ENCODE peak calls at places on chromosomes 6 and 20, in seven cellular contexts. R, S, N, X, T, Z and Q are unnamed samples.

GRCh38 chr6:164097557-164098398 is 683.3 kb downstream of the QKI start:
- DNase-seq in X (no peak), T (peak), N (no peak), Z (no peak), R (no peak), S (no peak), Q (no peak)

GRCh38 chr6:42555477-42556457 is 8.1 kb upstream of the UBR2 start:
- DNase-seq in T (no peak), N (no peak), X (no peak), S (peak), R (no peak), Z (peak), Q (no peak)

GRCh38 chr6:101776919-101777350 is 383.4 kb downstream of the GRIK2 start:
- DNase-seq in N (no peak), R (no peak), Z (no peak), S (no peak), T (no peak), X (no peak), Q (no peak)

GRCh38 chr6:29826271-29826670 is 1.4 kb upstream of the HLA-G start:
- DNase-seq in S (no peak), N (no peak), R (no peak), T (no peak), X (no peak), Z (no peak), Q (no peak)

GRCh38 chr20:62039738-62040137 is 25.9 kb downstream of the TAF4 start:
- DNase-seq in S (no peak), N (no peak), R (peak), X (no peak), T (no peak), Z (no peak), Q (no peak)

GRCh38 chr20:2559641-2560040 is 23.3 kb downstream of the TMC2 start:
- DNase-seq in R (no peak), Z (no peak), S (no peak), X (no peak), N (no peak), T (no peak), Q (no peak)

GRCh38 chr20:602357-602970 is 7.6 kb downstream of the TCF15 start:
- DNase-seq in S (no peak), X (no peak), Z (no peak), N (no peak), R (no peak), T (no peak), Q (no peak)

GRCh38 chr20:25540273-25540672 is 45.1 kb downstream of the NINL start:
- DNase-seq in Z (no peak), R (no peak), T (no peak), N (no peak), X (no peak), S (no peak), Q (no peak)

GRCh38 chr6:84804720-84805119 is 40.3 kb upstream of the TBX18 start:
- DNase-seq in Z (no peak), X (no peak), N (no peak), R (no peak), S (no peak), T (no peak), Q (no peak)

GRCh38 chr6:53898026-53898795 is 103.4 kb downstream of the LRRC1 start:
- DNase-seq in T (no peak), S (no peak), R (no peak), Z (no peak), N (no peak), X (no peak), Q (no peak)
- H3K27ac ChIP-seq in T (no peak), S (no peak), R (no peak), Z (no peak), N (peak), X (peak), Q (no peak)

GRCh38 chr20:11810316-11811130 is 107.2 kb upstream of the BTBD3 start:
- DNase-seq in R (no peak), Z (no peak), S (no peak), N (no peak), X (no peak), T (no peak), Q (no peak)

GRCh38 chr20:11814276-11814675 is 103.4 kb upstream of the BTBD3 start:
- DNase-seq in X (no peak), Z (no peak), N (no peak), T (no peak), R (no peak), S (no peak), Q (no peak)

GRCh38 chr20:11813106-11813890 is 104.4 kb upstream of the BTBD3 start:
- DNase-seq in Z (no peak), S (no peak), X (no peak), N (no peak), R (no peak), T (no peak), Q (no peak)
- H3K4me3 ChIP-seq in Z (no peak), S (no peak), X (no peak), N (no peak), R (no peak), T (no peak), Q (no peak)

GRCh38 chr6:157614026-157614484 is 209.0 kb upstream of the SNX9 start:
- DNase-seq in Z (no peak), X (no peak), R (no peak), N (no peak), T (no peak), S (no peak), Q (no peak)
- TF ChIP-seq CTCF in Z (no peak), X (no peak), R (no peak), N (no peak), T (no peak), S (peak), Q (no peak)

GRCh38 chr6:46632053-46632452 is 20.6 kb downstream of the CYP39A1 start:
- DNase-seq in N (no peak), R (no peak), X (no peak), S (no peak), Z (no peak), T (no peak), Q (no peak)
- H3K27ac ChIP-seq in N (no peak), R (no peak), X (no peak), S (no peak), Z (no peak), T (no peak), Q (no peak)

GRCh38 chr20:47361268-47361665 is 4.8 kb upstream of the ZMYND8 start:
- DNase-seq in N (no peak), S (no peak), R (no peak), Z (no peak), T (no peak), X (no peak), Q (no peak)
- H3K4me3 ChIP-seq in N (peak), S (no peak), R (no peak), Z (no peak), T (no peak), X (peak), Q (no peak)